ENCODE peak calls at places on chromosomes 4 and X, in ten cellular contexts. Q, K, O, G, H, S, W, T, V and A are unnamed samples.

GRCh38 chrX:106481341-106481740 is 130.4 kb upstream of the RADX start:
- DNase-seq in H (no peak), S (peak), Q (peak), W (peak), K (peak), G (peak), O (peak), T (peak), V (no peak), A (no peak)

GRCh38 chr4:2977116-2978097 is 14.0 kb downstream of the GRK4 start:
- DNase-seq in W (no peak), G (no peak), Q (no peak), V (no peak), H (no peak), S (no peak), K (peak), T (no peak), O (no peak), A (no peak)

GRCh38 chr4:157792716-157793115 is 380.1 kb downstream of the GASK1B start:
- DNase-seq in G (no peak), Q (no peak), W (no peak), S (no peak), K (no peak), T (no peak), V (no peak), H (no peak), O (no peak), A (no peak)

GRCh38 chrX:100829730-100830129 is 9.5 kb downstream of the CSTF2 start:
- DNase-seq in T (no peak), G (no peak), O (no peak), Q (peak), V (peak), W (no peak), K (peak), S (peak), H (no peak), A (no peak)

GRCh38 chr4:181688416-181688815 is 554.8 kb upstream of the TENM3 start:
- DNase-seq in O (no peak), V (no peak), T (no peak), Q (no peak), S (no peak), W (no peak), H (no peak), K (no peak), G (no peak), A (no peak)

GRCh38 chr4:25223770-25224375 is 10.0 kb upstream of the PI4K2B start:
- DNase-seq in G (no peak), S (no peak), O (no peak), T (peak), H (no peak), W (no peak), K (peak), Q (no peak), V (no peak), A (no peak)

GRCh38 chr4:155757745-155758265 is 1.0 kb upstream of the GUCY1B1 start:
- DNase-seq in W (no peak), H (no peak), O (no peak), T (no peak), S (no peak), V (no peak), Q (no peak), K (no peak), G (no peak), A (no peak)

GRCh38 chr4:14532436-14532835 is 469.8 kb upstream of the CPEB2 start:
- DNase-seq in O (no peak), G (no peak), Q (no peak), H (no peak), V (no peak), W (no peak), S (no peak), K (no peak), T (no peak), A (no peak)

GRCh38 chrX:9942086-9942485 is 25.1 kb upstream of the CLDN34 start:
- DNase-seq in T (peak), W (peak), H (no peak), Q (peak), O (peak), K (no peak), V (no peak), S (no peak), G (no peak), A (no peak)

GRCh38 chr4:83552924-83553323 is 17.0 kb downstream of the GPAT3 start:
- DNase-seq in K (peak), H (no peak), Q (no peak), G (no peak), V (no peak), S (peak), T (no peak), O (no peak), W (no peak), A (no peak)

GRCh38 chr4:8158710-8159521 is at the start of gene ABLIM2:
- DNase-seq in S (peak), Q (peak), V (peak), W (peak), O (peak), G (peak), K (peak), T (peak), H (peak), A (peak)

GRCh38 chrX:20414781-20415445 is 148.2 kb upstream of the RPS6KA3 start:
- DNase-seq in W (no peak), T (no peak), G (no peak), S (no peak), H (no peak), O (no peak), Q (no peak), K (no peak), V (no peak), A (no peak)

GRCh38 chrX:11089802-11090201 is 21.3 kb upstream of the HCCS start:
- DNase-seq in G (no peak), Q (no peak), O (no peak), T (no peak), S (no peak), W (no peak), V (no peak), H (no peak), K (no peak), A (no peak)

GRCh38 chr4:89598602-89599001 is 238.4 kb downstream of the SNCA start:
- DNase-seq in Q (no peak), O (no peak), V (no peak), T (no peak), K (peak), G (no peak), W (no peak), H (no peak), S (peak), A (no peak)

GRCh38 chrX:11398139-11398538 is 104.9 kb downstream of the AMELX start:
- DNase-seq in V (no peak), K (no peak), W (no peak), O (no peak), G (no peak), H (no peak), S (no peak), T (no peak), Q (no peak), A (no peak)

GRCh38 chr4:151324449-151325319 is 721 bp downstream of the SH3D19 start:
- DNase-seq in V (peak), O (peak), W (peak), G (no peak), H (peak), S (peak), T (no peak), Q (no peak), K (peak), A (peak)

GRCh38 chr4:109164011-109164410 is 138.4 kb downstream of the COL25A1 start:
- DNase-seq in W (no peak), V (no peak), Q (no peak), S (no peak), G (no peak), T (no peak), K (no peak), H (no peak), O (no peak), A (no peak)

GRCh38 chr4:7911044-7911578 is 28.6 kb downstream of the AFAP1 start:
- DNase-seq in V (no peak), W (no peak), Q (no peak), G (peak), K (no peak), S (peak), H (no peak), O (no peak), T (no peak), A (no peak)

GRCh38 chr4:71526626-71527406 is 188.0 kb downstream of the SLC4A4 start:
- DNase-seq in Q (no peak), T (no peak), H (no peak), S (no peak), K (no peak), V (no peak), G (no peak), W (no peak), O (no peak), A (no peak)

GRCh38 chr4:183097251-183098079 is 1.6 kb upstream of the WWC2 start:
- DNase-seq in G (no peak), H (peak), W (peak), K (no peak), S (no peak), O (peak), Q (peak), T (no peak), V (no peak), A (no peak)

GRCh38 chr4:64713256-64713840 is 304.1 kb upstream of the TECRL start:
- DNase-seq in K (peak), G (peak), V (no peak), Q (no peak), T (no peak), S (peak), W (no peak), H (no peak), O (no peak), A (no peak)

GRCh38 chr4:76420311-76420710 is 630 bp downstream of the CCDC158 start:
- DNase-seq in V (no peak), O (no peak), H (no peak), W (no peak), T (no peak), K (no peak), S (no peak), G (no peak), Q (no peak), A (no peak)

GRCh38 chr4:130359537-130359936 is 1263.6 kb downstream of the C4orf33 start:
- DNase-seq in V (no peak), Q (no peak), K (peak), G (peak), T (no peak), H (no peak), O (no peak), W (no peak), S (peak), A (no peak)

GRCh38 chrX:50036481-50036880 is 114.1 kb downstream of the CLCN5 start:
- DNase-seq in K (no peak), V (no peak), T (no peak), Q (no peak), H (no peak), S (no peak), G (no peak), O (no peak), W (no peak), A (no peak)

GRCh38 chrX:109384569-109385174 is 97.2 kb downstream of the GUCY2F start:
- DNase-seq in V (no peak), O (no peak), H (no peak), Q (no peak), T (no peak), G (no peak), K (peak), S (no peak), W (no peak), A (no peak)

GRCh38 chr4:135240796-135241195 is 1039.2 kb upstream of the PABPC4L start:
- DNase-seq in H (no peak), O (no peak), G (no peak), Q (no peak), S (peak), T (no peak), V (no peak), W (no peak), K (no peak), A (no peak)

GRCh38 chr4:151575646-151576045 is 166.7 kb downstream of the FHIP1A start:
- DNase-seq in S (no peak), O (no peak), Q (no peak), T (no peak), K (no peak), H (no peak), W (no peak), G (no peak), V (no peak), A (no peak)

GRCh38 chr4:185115827-185116232 is 27.2 kb upstream of the SLC25A4 start:
- DNase-seq in W (peak), K (no peak), G (peak), Q (no peak), O (no peak), V (no peak), S (peak), H (peak), T (no peak), A (peak)

GRCh38 chr4:95129036-95129435 is 371.3 kb downstream of the BMPR1B start:
- DNase-seq in G (no peak), H (no peak), S (no peak), Q (no peak), O (no peak), T (no peak), V (no peak), W (no peak), K (no peak), A (no peak)

GRCh38 chr4:186105721-186106335 is 1.3 kb downstream of the FAM149A start:
- DNase-seq in K (peak), V (no peak), S (no peak), G (no peak), T (no peak), O (no peak), W (no peak), Q (no peak), H (no peak), A (no peak)

GRCh38 chr4:176261018-176261417 is 8.0 kb downstream of the ASB5 start:
- DNase-seq in Q (no peak), H (no peak), W (no peak), G (no peak), O (no peak), K (no peak), V (no peak), T (no peak), S (no peak), A (no peak)

GRCh38 chr4:1002131-1002630 is 9.0 kb upstream of the SLC26A1 start:
- DNase-seq in G (no peak), S (no peak), T (no peak), V (no peak), Q (no peak), K (no peak), W (no peak), O (no peak), H (peak), A (peak)

GRCh38 chr4:83170952-83171399 is 56.4 kb upstream of the PLAC8 start:
- DNase-seq in K (peak), H (no peak), W (no peak), T (no peak), V (no peak), O (no peak), G (no peak), S (no peak), Q (no peak), A (no peak)

GRCh38 chr4:7435411-7436095 is 823 bp upstream of the PSAPL1 start:
- DNase-seq in T (no peak), K (no peak), V (no peak), G (no peak), S (no peak), Q (no peak), W (no peak), H (no peak), O (no peak), A (no peak)

GRCh38 chr4:2047031-2047660 is 12.0 kb upstream of the NAT8L start:
- DNase-seq in O (no peak), K (no peak), Q (no peak), G (no peak), V (no peak), H (peak), W (no peak), T (no peak), S (no peak), A (peak)